ENCODE peak calls at places on chromosome 21, in seven cellular contexts. F is psoas muscle; Q is tibial artery; B is endodermal cell; C is SK-N-SH; L is naive thymus-derived CD4-positive, alpha-beta T cell; M is right cardiac atrium. G is an unnamed sample. For H3K4me1 and H3K27me3, the result is how much of the 10 kb centered on the place peaks cover.

GRCh38 chr21:35198004-35198403 is 148.9 kb upstream of the RUNX1 start:
- DNase-seq in F (no peak), Q (no peak), B (no peak), C (no peak), L (no peak), M (no peak), G (no peak)

GRCh38 chr21:38913120-38913975 is 107.6 kb downstream of the ETS2 start:
- DNase-seq in F (peak), Q (peak), B (peak), C (peak), L (peak), M (peak), G (peak)

GRCh38 chr21:31476551-31477120 is 132.6 kb upstream of the TIAM1 start:
- DNase-seq in F (no peak), Q (no peak), B (no peak), C (no peak), L (no peak), M (no peak), G (no peak)

GRCh38 chr21:15667010-15667409 is 62.8 kb upstream of the USP25 start:
- DNase-seq in F (no peak), Q (no peak), B (no peak), C (no peak), L (no peak), M (no peak), G (no peak)

GRCh38 chr21:15604424-15604823 is 125.4 kb upstream of the USP25 start:
- DNase-seq in F (no peak), Q (no peak), B (no peak), C (no peak), L (no peak), M (no peak), G (no peak)

GRCh38 chr21:19246018-19246417 is 842.4 kb upstream of the TMPRSS15 start:
- DNase-seq in F (peak), Q (no peak), B (no peak), C (no peak), L (no peak), M (no peak), G (no peak)

GRCh38 chr21:38349111-38349746 is 92.4 kb downstream of the KCNJ15 start:
- DNase-seq in F (no peak), Q (no peak), B (peak), C (no peak), L (no peak), M (no peak), G (no peak)

GRCh38 chr21:31395268-31395667 is 51.2 kb upstream of the TIAM1 start:
- DNase-seq in F (no peak), Q (no peak), B (no peak), C (no peak), L (no peak), M (no peak), G (no peak)

GRCh38 chr21:32934829-32935228 is 90.9 kb upstream of the OLIG2 start:
- DNase-seq in F (no peak), Q (no peak), B (peak), C (no peak), L (no peak), M (no peak), G (no peak)

GRCh38 chr21:32768530-32768929 is 3.0 kb downstream of the PAXBP1 start:
- DNase-seq in F (no peak), Q (no peak), B (no peak), C (no peak), L (no peak), M (no peak), G (no peak)

GRCh38 chr21:28856588-28857250 is 136.0 kb downstream of the LTN1 start:
- DNase-seq in F (no peak), Q (no peak), B (peak), C (no peak), L (no peak), M (peak), G (no peak)

GRCh38 chr21:16551101-16551695 is 821.4 kb downstream of the USP25 start:
- DNase-seq in F (no peak), Q (no peak), B (no peak), C (no peak), L (no peak), M (no peak), G (no peak)

GRCh38 chr21:20618878-20619277 is 379.3 kb upstream of the NCAM2 start:
- DNase-seq in F (no peak), Q (no peak), B (no peak), C (no peak), L (no peak), M (no peak), G (no peak)

GRCh38 chr21:31730687-31731111 is 1.2 kb downstream of the SCAF4 start:
- DNase-seq in F (no peak), Q (no peak), B (peak), C (no peak), L (no peak), M (no peak), G (no peak)

GRCh38 chr21:40388046-40388445 is 458.9 kb downstream of the DSCAM start:
- DNase-seq in F (no peak), Q (no peak), B (no peak), C (no peak), L (no peak), M (no peak), G (no peak)

GRCh38 chr21:33205476-33205875 is 24.3 kb upstream of the IFNAR2 start:
- DNase-seq in F (no peak), Q (no peak), B (no peak), C (no peak), L (no peak), M (no peak), G (no peak)

GRCh38 chr21:34707876-34708325 is 39.1 kb downstream of the CLIC6 start:
- DNase-seq in F (no peak), Q (peak), B (no peak), C (no peak), L (peak), M (no peak), G (no peak)

GRCh38 chr21:39467746-39468145 is 16.0 kb downstream of the SH3BGR start:
- DNase-seq in F (peak), Q (no peak), B (no peak), C (no peak), L (no peak), M (no peak), G (no peak)

GRCh38 chr21:34912022-34912933 is 136.8 kb downstream of the RUNX1 start:
- DNase-seq in F (no peak), Q (no peak), B (no peak), C (no peak), L (no peak), M (no peak), G (no peak)

GRCh38 chr21:22019766-22020165 is 1021.6 kb downstream of the NCAM2 start:
- DNase-seq in F (no peak), Q (no peak), B (no peak), C (no peak), L (no peak), M (no peak), G (no peak)

GRCh38 chr21:41411449-41412089 is 14.5 kb upstream of the MX1 start:
- DNase-seq in F (no peak), Q (peak), B (peak), C (no peak), L (no peak), M (peak), G (peak)

GRCh38 chr21:41681336-41681801 is 85.5 kb downstream of the RIPK4 start:
- DNase-seq in F (no peak), Q (peak), B (peak), C (no peak), L (no peak), M (no peak), G (no peak)

GRCh38 chr21:33643658-33644311 is 1.5 kb downstream of the ITSN1 start:
- DNase-seq in F (no peak), Q (no peak), B (peak), C (peak), L (no peak), M (no peak), G (no peak)

GRCh38 chr21:14686466-14687276 is 140.6 kb upstream of the SAMSN1 start:
- DNase-seq in F (no peak), Q (no peak), B (no peak), C (no peak), L (no peak), M (no peak), G (no peak)

GRCh38 chr21:21682172-21682571 is 684.0 kb downstream of the NCAM2 start:
- DNase-seq in F (no peak), Q (no peak), B (no peak), C (no peak), L (no peak), M (no peak), G (no peak)

GRCh38 chr21:39924577-39925308 is 57.5 kb downstream of the PCP4 start:
- DNase-seq in F (no peak), Q (no peak), B (peak), C (no peak), L (no peak), M (no peak), G (no peak)

GRCh38 chr21:21907271-21907670 is 909.1 kb downstream of the NCAM2 start:
- DNase-seq in F (no peak), Q (no peak), B (no peak), C (no peak), L (no peak), M (no peak), G (no peak)

GRCh38 chr21:41636636-41637625 is 129.0 kb upstream of the TMPRSS2 start:
- DNase-seq in F (no peak), Q (peak), B (no peak), C (no peak), L (no peak), M (peak), G (no peak)

GRCh38 chr21:10272216-10272615 is 249.2 kb upstream of the TPTE start:
- DNase-seq in F (peak), Q (peak), B (peak), C (no peak), L (no peak), M (no peak), G (peak)

GRCh38 chr21:35367558-35367957 is 318.5 kb upstream of the RUNX1 start:
- DNase-seq in F (no peak), Q (no peak), B (no peak), C (no peak), L (no peak), M (no peak), G (no peak)

GRCh38 chr21:41639766-41640165 is 127.1 kb downstream of the RIPK4 start:
- DNase-seq in F (no peak), Q (no peak), B (no peak), C (no peak), L (no peak), M (no peak), G (no peak)

GRCh38 chr21:27536319-27536718 is 569.4 kb upstream of the ADAMTS5 start:
- DNase-seq in F (no peak), Q (no peak), B (no peak), C (no peak), L (no peak), M (no peak), G (no peak)
- H3K4me1 ChIP-seq in F (under half), Q (under half), B (under half), C (under half), L (under half), M (under half), G (under half)

GRCh38 chr21:36718951-36719501 is 20.1 kb downstream of the SIM2 start:
- DNase-seq in F (no peak), Q (peak), B (peak), C (no peak), L (no peak), M (peak), G (no peak)
- H3K27me3 ChIP-seq in F (under half), Q (half or more), B (under half), C (half or more), L (under half), M (under half), G (half or more)

DNA sequence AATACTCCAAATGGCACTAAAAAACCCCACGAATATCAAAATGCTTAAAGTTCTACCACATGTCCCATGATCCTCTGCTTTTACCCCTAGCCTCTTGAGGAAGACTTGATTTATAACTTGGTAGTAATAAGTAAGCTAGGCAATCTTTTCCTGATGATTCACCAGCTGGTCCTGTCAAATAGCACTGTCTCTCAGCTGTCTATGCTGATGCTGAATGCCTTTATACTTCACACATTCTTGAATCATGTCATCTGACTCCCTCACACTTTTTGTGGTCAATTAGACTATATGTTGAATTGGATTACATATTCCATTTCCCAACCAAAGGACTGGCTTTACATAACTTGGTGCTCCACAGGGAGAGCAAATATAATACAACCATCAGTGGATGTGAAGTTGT is 16.6 kb downstream of the C21orf91 start:
- DNase-seq in F (no peak), Q (no peak), B (no peak), C (no peak), L (no peak), M (no peak), G (no peak)
- H3K4me1 ChIP-seq in F (under half), Q (under half), B (under half), C (under half), L (under half), M (under half), G (under half)

DNA sequence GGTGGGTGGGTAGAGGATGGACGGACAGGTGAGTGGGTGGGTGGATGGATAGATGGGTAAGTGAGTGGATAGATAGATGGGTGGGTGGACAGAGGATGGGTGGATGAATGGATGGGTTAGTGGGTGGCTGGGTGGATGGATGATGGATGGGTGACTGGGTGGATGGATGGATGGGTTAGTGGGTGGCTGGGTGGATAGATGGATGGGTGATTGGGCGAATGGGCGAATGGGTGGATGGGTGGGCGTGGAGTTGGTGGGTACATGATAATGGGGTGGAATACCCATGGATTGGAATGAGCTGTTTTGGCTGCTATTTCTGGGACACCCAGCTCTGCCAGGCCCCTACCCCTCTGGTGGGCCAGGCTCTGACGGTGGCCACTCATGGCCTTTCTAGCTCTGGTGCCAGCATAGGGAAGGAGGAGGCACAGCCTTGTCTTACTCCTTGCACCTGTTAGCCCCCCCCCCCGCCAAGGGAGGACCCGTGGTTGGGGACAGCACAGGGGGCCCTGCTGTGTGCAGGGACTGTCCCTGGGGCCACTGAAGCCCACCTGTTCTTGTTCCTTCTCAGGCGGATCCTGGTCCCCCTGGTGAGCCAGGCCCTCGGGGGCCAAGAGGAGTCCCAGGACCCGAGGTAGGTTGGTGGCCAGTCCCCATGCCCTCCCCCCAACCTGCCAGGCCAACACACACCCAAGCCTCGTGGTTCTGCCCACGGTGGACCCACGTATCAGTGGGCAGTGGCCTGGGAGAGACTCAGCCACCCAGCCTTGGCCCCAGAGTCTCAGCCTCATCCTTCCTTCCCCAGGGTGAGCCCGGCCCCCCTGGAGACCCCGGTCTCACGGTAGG is 26.4 kb downstream of the COL6A2 start:
- DNase-seq in F (peak), Q (peak), B (peak), C (peak), L (no peak), M (peak), G (no peak)
- H3K27me3 ChIP-seq in F (under half), Q (under half), B (under half), C (under half), L (under half), M (under half), G (under half)

GRCh38 chr21:44869860-44870747 is 3.4 kb downstream of the PTTG1IP start:
- DNase-seq in F (peak), Q (peak), B (peak), C (no peak), L (peak), M (no peak), G (no peak)

GRCh38 chr21:44867999-44868700 is 5.3 kb downstream of the PTTG1IP start:
- DNase-seq in F (peak), Q (no peak), B (no peak), C (no peak), L (peak), M (peak), G (no peak)

GRCh38 chr21:44866780-44867179 is 6.7 kb downstream of the PTTG1IP start:
- DNase-seq in F (no peak), Q (no peak), B (no peak), C (no peak), L (no peak), M (peak), G (no peak)

GRCh38 chr21:44867464-44867863 is 6.0 kb downstream of the PTTG1IP start:
- DNase-seq in F (no peak), Q (no peak), B (no peak), C (no peak), L (no peak), M (peak), G (no peak)

GRCh38 chr21:44868707-44869106 is 4.8 kb downstream of the PTTG1IP start:
- DNase-seq in F (no peak), Q (no peak), B (no peak), C (no peak), L (no peak), M (peak), G (no peak)
- H3K4me1 ChIP-seq in F (half or more), Q (half or more), B (under half), C (under half), L (half or more), M (under half), G (half or more)

GRCh38 chr21:42735061-42735460 is 81.6 kb downstream of the PDE9A start:
- DNase-seq in F (no peak), Q (no peak), B (peak), C (no peak), L (no peak), M (no peak), G (no peak)
- H3K27me3 ChIP-seq in F (under half), Q (under half), B (under half), C (under half), L (under half), M (under half), G (under half)

GRCh38 chr21:45450741-45451740 is 46.1 kb downstream of the COL18A1 start:
- DNase-seq in F (peak), Q (no peak), B (no peak), C (no peak), L (no peak), M (peak), G (no peak)

GRCh38 chr21:45452696-45453307 is 47.8 kb downstream of the COL18A1 start:
- DNase-seq in F (no peak), Q (no peak), B (no peak), C (no peak), L (no peak), M (no peak), G (no peak)

GRCh38 chr21:45449658-45450502 is 44.9 kb downstream of the COL18A1 start:
- DNase-seq in F (peak), Q (no peak), B (no peak), C (no peak), L (no peak), M (no peak), G (no peak)

GRCh38 chr21:45453308-45453950 is 48.5 kb downstream of the COL18A1 start:
- DNase-seq in F (peak), Q (no peak), B (no peak), C (no peak), L (no peak), M (no peak), G (no peak)

DNA sequence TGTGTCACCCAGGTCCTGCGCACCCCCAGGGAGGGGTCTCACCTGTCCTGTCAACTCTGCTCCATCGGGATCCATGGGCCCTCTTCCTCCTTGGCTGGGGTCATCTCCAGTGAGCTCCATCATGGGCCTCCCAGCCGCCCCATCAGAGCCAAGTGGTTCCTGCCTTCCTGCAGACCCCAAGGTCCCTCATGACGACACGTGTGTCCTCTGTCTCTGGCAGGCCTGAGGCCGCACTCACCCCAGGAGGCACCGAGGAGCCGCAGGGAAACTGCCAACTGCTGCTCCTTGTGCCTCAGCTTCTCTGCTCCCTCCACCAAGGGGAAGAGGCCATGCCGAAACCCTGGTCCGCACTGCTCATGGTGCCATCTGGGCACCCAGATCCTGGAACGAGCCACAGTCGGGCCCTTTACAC is 46.8 kb downstream of the COL18A1 start:
- DNase-seq in F (peak), Q (no peak), B (no peak), C (no peak), L (no peak), M (peak), G (no peak)
- H3K4me1 ChIP-seq in F (under half), Q (half or more), B (under half), C (under half), L (under half), M (under half), G (under half)

G was measured in lower lobe of right lung.